ENCODE peak calls at places on chromosomes 13 and 19, in eight cellular contexts. U is dorsolateral prefrontal cortex, N is body of pancreas, L is right lobe of liver, V is uterus, M is Peyer's patch, P is A549, O is cardiac muscle cell. H is an unnamed sample.

GRCh38 chr19:18387395-18387794 is 1.4 kb downstream of the GDF15 start:
- DNase-seq in U (no peak), N (no peak), L (no peak), V (no peak), M (no peak), P (no peak), O (no peak), H (no peak)

GRCh38 chr13:22757530-22758120 is 423.2 kb upstream of the SGCG start:
- DNase-seq in U (no peak), N (no peak), L (no peak), V (no peak), M (no peak), P (peak), O (peak), H (no peak)

GRCh38 chr19:35248310-35249145 is at the start of gene LSR:
- DNase-seq in U (no peak), N (peak), L (peak), V (no peak), M (peak), P (peak), O (peak), H (no peak)

GRCh38 chr19:34253711-34254551 is 423 bp upstream of the GARRE1 start:
- DNase-seq in U (peak), N (no peak), L (peak), V (peak), M (peak), P (no peak), O (peak), H (peak)

GRCh38 chr19:29383696-29384095 is 142.1 kb upstream of the VSTM2B start:
- DNase-seq in U (peak), N (no peak), L (no peak), V (no peak), M (peak), P (no peak), O (no peak), H (peak)

GRCh38 chr19:743168-743687 is 7.7 kb upstream of the MISP start:
- DNase-seq in U (no peak), N (peak), L (no peak), V (no peak), M (peak), P (no peak), O (no peak), H (no peak)

GRCh38 chr19:6723108-6723618 is 2.7 kb upstream of the C3 start:
- DNase-seq in U (no peak), N (peak), L (peak), V (peak), M (no peak), P (peak), O (no peak), H (no peak)

GRCh38 chr13:97394542-97394941 is 39.4 kb upstream of the RAP2A start:
- DNase-seq in U (no peak), N (no peak), L (no peak), V (no peak), M (no peak), P (no peak), O (no peak), H (no peak)

GRCh38 chr19:7507884-7508283 is 8.0 kb upstream of the ZNF358 start:
- DNase-seq in U (peak), N (peak), L (peak), V (no peak), M (peak), P (peak), O (no peak), H (peak)

GRCh38 chr13:106352850-106353249 is 182.6 kb downstream of the EFNB2 start:
- DNase-seq in U (no peak), N (no peak), L (no peak), V (no peak), M (no peak), P (no peak), O (no peak), H (no peak)

GRCh38 chr13:24168392-24168750 is 7.9 kb downstream of the SPATA13 start:
- DNase-seq in U (no peak), N (no peak), L (no peak), V (no peak), M (no peak), P (no peak), O (no peak), H (no peak)

GRCh38 chr19:9848060-9848459 is 12.9 kb downstream of the PIN1 start:
- DNase-seq in U (peak), N (no peak), L (no peak), V (no peak), M (no peak), P (no peak), O (peak), H (no peak)

GRCh38 chr13:44300895-44301638 is 72.6 kb upstream of the SERP2 start:
- DNase-seq in U (no peak), N (peak), L (peak), V (peak), M (no peak), P (peak), O (peak), H (peak)

GRCh38 chr13:99605417-99606321 is 104.4 kb downstream of the TM9SF2 start:
- DNase-seq in U (no peak), N (peak), L (peak), V (peak), M (peak), P (peak), O (peak), H (no peak)

GRCh38 chr13:110503979-110504499 is 57.5 kb downstream of the RAB20 start:
- DNase-seq in U (no peak), N (no peak), L (no peak), V (no peak), M (peak), P (no peak), O (no peak), H (no peak)

GRCh38 chr19:3056454-3057016 is 5.8 kb downstream of the TLE5 start:
- DNase-seq in U (no peak), N (no peak), L (no peak), V (no peak), M (no peak), P (peak), O (no peak), H (no peak)

GRCh38 chr13:94308808-94309207 is 170.7 kb downstream of the DCT start:
- DNase-seq in U (no peak), N (no peak), L (no peak), V (no peak), M (no peak), P (no peak), O (no peak), H (no peak)

GRCh38 chr13:114237415-114238112 is 2.9 kb downstream of the CDC16 start:
- DNase-seq in U (no peak), N (no peak), L (no peak), V (no peak), M (no peak), P (no peak), O (no peak), H (no peak)

GRCh38 chr13:76965759-76966421 is 17.6 kb downstream of the ACOD1 start:
- DNase-seq in U (no peak), N (peak), L (peak), V (peak), M (peak), P (no peak), O (no peak), H (no peak)

GRCh38 chr13:82867284-82867683 is 1015.0 kb downstream of the SLITRK1 start:
- DNase-seq in U (no peak), N (no peak), L (no peak), V (no peak), M (no peak), P (no peak), O (no peak), H (no peak)

GRCh38 chr19:3396881-3397265 is 30.5 kb downstream of the NFIC start:
- DNase-seq in U (no peak), N (no peak), L (no peak), V (no peak), M (no peak), P (no peak), O (no peak), H (no peak)

GRCh38 chr19:15108145-15108844 is 1.1 kb downstream of the SYDE1 start:
- DNase-seq in U (no peak), N (no peak), L (no peak), V (no peak), M (no peak), P (no peak), O (no peak), H (no peak)

GRCh38 chr13:98041081-98041820 is 87.8 kb downstream of the IPO5 start:
- DNase-seq in U (no peak), N (no peak), L (no peak), V (no peak), M (no peak), P (no peak), O (no peak), H (no peak)

GRCh38 chr13:79225487-79226232 is 180.4 kb downstream of the RBM26 start:
- DNase-seq in U (no peak), N (no peak), L (no peak), V (no peak), M (no peak), P (peak), O (no peak), H (no peak)

GRCh38 chr13:58852076-58852475 is 1220.5 kb downstream of the PCDH17 start:
- DNase-seq in U (no peak), N (no peak), L (no peak), V (no peak), M (no peak), P (no peak), O (no peak), H (no peak)

GRCh38 chr19:51127755-51128154 is 3.0 kb downstream of the SIGLEC9 start:
- DNase-seq in U (no peak), N (no peak), L (no peak), V (no peak), M (peak), P (no peak), O (no peak), H (no peak)

GRCh38 chr19:10061717-10062310 is 24.3 kb upstream of the SHFL start:
- DNase-seq in U (no peak), N (no peak), L (no peak), V (no peak), M (no peak), P (no peak), O (peak), H (no peak)

GRCh38 chr13:106573855-106574254 is 5.9 kb upstream of the ARGLU1 start:
- DNase-seq in U (no peak), N (no peak), L (no peak), V (peak), M (no peak), P (no peak), O (no peak), H (no peak)

GRCh38 chr13:93304868-93305613 is 78.4 kb downstream of the GPC6 start:
- DNase-seq in U (no peak), N (no peak), L (no peak), V (no peak), M (no peak), P (no peak), O (no peak), H (no peak)

GRCh38 chr19:54541712-54542111 is 31.9 kb upstream of the LILRA2 start:
- DNase-seq in U (no peak), N (no peak), L (no peak), V (no peak), M (no peak), P (no peak), O (no peak), H (no peak)

GRCh38 chr13:73938375-73939070 is 195.7 kb downstream of the KLF12 start:
- DNase-seq in U (no peak), N (no peak), L (no peak), V (no peak), M (no peak), P (peak), O (no peak), H (no peak)

GRCh38 chr19:40633207-40633606 is 32.0 kb downstream of the LTBP4 start:
- DNase-seq in U (no peak), N (no peak), L (no peak), V (no peak), M (no peak), P (no peak), O (no peak), H (no peak)

GRCh38 chr13:31204592-31204991 is 4.8 kb downstream of the B3GLCT start:
- DNase-seq in U (no peak), N (no peak), L (no peak), V (peak), M (no peak), P (peak), O (no peak), H (no peak)

GRCh38 chr13:49400755-49401659 is 42.9 kb downstream of the CAB39L start:
- DNase-seq in U (no peak), N (peak), L (no peak), V (peak), M (no peak), P (no peak), O (peak), H (no peak)

GRCh38 chr19:58558623-58559274 is 338 bp upstream of the UBE2M start:
- DNase-seq in U (peak), N (peak), L (peak), V (peak), M (peak), P (peak), O (peak), H (peak)

GRCh38 chr13:97448503-97449251 is 14.7 kb downstream of the RAP2A start:
- DNase-seq in U (no peak), N (no peak), L (no peak), V (no peak), M (no peak), P (no peak), O (no peak), H (no peak)

GRCh38 chr13:21011378-21011777 is 50.0 kb downstream of the LATS2 start:
- DNase-seq in U (no peak), N (no peak), L (no peak), V (no peak), M (no peak), P (no peak), O (no peak), H (no peak)

DNA sequence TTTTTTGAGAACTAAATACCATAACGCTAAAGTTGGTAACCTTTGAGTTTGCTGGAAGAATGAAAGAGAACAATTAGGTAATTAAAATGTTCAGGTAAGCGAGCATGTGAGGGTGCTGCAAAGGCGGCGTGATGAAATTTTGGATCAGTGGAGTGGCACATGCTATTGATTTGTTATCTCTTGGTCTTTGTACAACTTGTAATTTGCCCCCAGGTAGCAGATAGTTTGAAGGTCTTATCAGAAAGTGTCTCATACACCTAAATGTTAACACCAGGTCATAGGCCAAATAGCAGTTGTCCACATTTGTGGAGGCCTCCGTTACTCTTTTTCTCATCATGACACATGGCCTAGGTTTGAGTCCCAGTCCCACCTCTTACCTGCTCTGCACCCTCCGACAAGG is 14.9 kb downstream of the ARHGAP35 start:
- DNase-seq in U (no peak), N (no peak), L (no peak), V (no peak), M (no peak), P (no peak), O (no peak), H (no peak)
- H3K27ac ChIP-seq in U (no peak), N (no peak), L (peak), V (no peak), M (no peak), P (no peak), O (peak), H (no peak)

GRCh38 chr13:47594833-47595232 is 406.2 kb downstream of the SUCLA2 start:
- DNase-seq in U (no peak), N (no peak), L (no peak), V (no peak), M (no peak), P (peak), O (no peak), H (no peak)
- TF ChIP-seq CTCF in U (no peak), N (no peak), L (no peak), V (no peak), M (no peak), P (no peak), O (no peak), H (no peak)

GRCh38 chr13:40484101-40484800 is 182.2 kb downstream of the FOXO1 start:
- DNase-seq in U (no peak), N (no peak), L (no peak), V (no peak), M (no peak), P (no peak), O (no peak), H (no peak)
- H3K4me3 ChIP-seq in U (no peak), N (no peak), L (no peak), V (no peak), M (no peak), P (no peak), O (no peak), H (no peak)

GRCh38 chr19:52297601-52298358 is 811 bp downstream of the ZNF480 start:
- DNase-seq in U (no peak), N (no peak), L (no peak), V (no peak), M (no peak), P (no peak), O (peak), H (no peak)
- H3K27ac ChIP-seq in U (peak), N (peak), L (peak), V (peak), M (peak), P (peak), O (peak), H (peak)

GRCh38 chr13:113096052-113096744 is 9.4 kb upstream of the F7 start:
- DNase-seq in U (no peak), N (no peak), L (no peak), V (no peak), M (no peak), P (no peak), O (no peak), H (no peak)

GRCh38 chr13:113094410-113094800 is 11.2 kb upstream of the F7 start:
- DNase-seq in U (no peak), N (no peak), L (no peak), V (no peak), M (no peak), P (no peak), O (no peak), H (no peak)

GRCh38 chr13:113096745-113097305 is 8.8 kb upstream of the F7 start:
- DNase-seq in U (no peak), N (no peak), L (no peak), V (no peak), M (no peak), P (no peak), O (no peak), H (no peak)

GRCh38 chr13:113093580-113094409 is 11.8 kb upstream of the F7 start:
- DNase-seq in U (peak), N (no peak), L (no peak), V (no peak), M (no peak), P (no peak), O (no peak), H (no peak)

GRCh38 chr13:113095146-113096051 is 10.2 kb upstream of the F7 start:
- DNase-seq in U (no peak), N (no peak), L (peak), V (no peak), M (no peak), P (no peak), O (no peak), H (no peak)
- TF ChIP-seq CTCF in U (no peak), N (no peak), L (no peak), V (no peak), M (no peak), P (no peak), O (no peak), H (no peak)

GRCh38 chr19:49932041-49932451 is 2.7 kb upstream of the NUP62 start:
- DNase-seq in U (no peak), N (no peak), L (no peak), V (no peak), M (no peak), P (no peak), O (no peak), H (no peak)
- H3K4me3 ChIP-seq in U (no peak), N (no peak), L (peak), V (no peak), M (no peak), P (no peak), O (no peak), H (no peak)

GRCh38 chr19:38701455-38702063 is 42.7 kb downstream of the CAPN12 start:
- DNase-seq in U (no peak), N (peak), L (peak), V (no peak), M (peak), P (no peak), O (no peak), H (no peak)
- H3K27ac ChIP-seq in U (peak), N (peak), L (peak), V (peak), M (peak), P (peak), O (peak), H (peak)

GRCh38 chr19:5695649-5696195 is 5.6 kb downstream of the RPL36 start:
- DNase-seq in U (no peak), N (no peak), L (no peak), V (no peak), M (no peak), P (no peak), O (no peak), H (peak)
- TF ChIP-seq CTCF in U (no peak), N (no peak), L (no peak), V (no peak), M (no peak), P (no peak), O (no peak), H (no peak)

DNA sequence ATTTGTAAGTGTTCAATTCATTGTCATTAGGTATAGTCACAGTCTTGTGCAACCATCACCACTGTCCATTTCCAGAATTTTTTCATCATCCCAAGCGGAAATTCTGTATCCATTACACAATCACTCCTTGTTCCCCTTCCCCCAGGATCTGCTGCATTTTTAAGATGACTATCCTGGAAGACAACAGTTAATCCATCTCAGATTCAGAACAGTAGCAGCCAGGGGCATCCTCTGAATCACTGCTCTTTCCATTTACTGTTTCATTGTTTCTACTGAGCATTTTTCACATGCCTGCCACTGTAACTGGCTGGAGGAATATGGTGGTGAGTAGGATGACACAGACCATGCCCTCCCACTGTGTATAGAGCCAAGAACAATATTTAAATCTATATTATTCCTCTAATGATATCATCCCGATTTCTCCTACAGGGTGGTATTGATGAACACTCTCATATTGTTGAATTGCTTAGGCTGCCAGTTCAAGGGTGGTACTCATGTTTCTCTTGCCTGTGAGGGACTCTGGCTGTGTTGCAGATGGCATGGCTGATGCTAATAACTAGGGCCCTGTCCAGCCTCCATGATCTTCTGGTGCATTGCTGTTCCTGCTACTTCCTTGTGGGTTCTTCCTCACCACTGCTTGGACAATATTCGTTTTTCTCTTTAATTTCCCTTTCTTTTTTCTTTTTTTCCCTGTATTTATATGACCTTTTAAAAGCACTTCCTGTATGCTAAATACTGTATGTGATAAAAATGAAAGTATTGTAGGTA is 59.0 kb downstream of the WDFY2 start:
- DNase-seq in U (no peak), N (no peak), L (no peak), V (no peak), M (no peak), P (peak), O (no peak), H (no peak)
- H3K4me3 ChIP-seq in U (no peak), N (no peak), L (no peak), V (no peak), M (no peak), P (no peak), O (no peak), H (no peak)

GRCh38 chr13:28719656-28720055 is 886 bp upstream of the SLC46A3 start:
- DNase-seq in U (no peak), N (no peak), L (no peak), V (no peak), M (no peak), P (no peak), O (no peak), H (no peak)

GRCh38 chr13:28719227-28719562 is 425 bp upstream of the SLC46A3 start:
- DNase-seq in U (no peak), N (no peak), L (no peak), V (no peak), M (no peak), P (no peak), O (no peak), H (no peak)

GRCh38 chr13:28717170-28717569 is 1.6 kb downstream of the SLC46A3 start:
- DNase-seq in U (no peak), N (no peak), L (no peak), V (no peak), M (no peak), P (no peak), O (no peak), H (no peak)

GRCh38 chr13:28718186-28718537 is 608 bp downstream of the SLC46A3 start:
- DNase-seq in U (no peak), N (no peak), L (no peak), V (no peak), M (no peak), P (no peak), O (no peak), H (no peak)

GRCh38 chr13:28718538-28719226 is at the start of gene SLC46A3:
- DNase-seq in U (peak), N (peak), L (peak), V (peak), M (peak), P (peak), O (peak), H (peak)
- H3K27ac ChIP-seq in U (peak), N (peak), L (peak), V (peak), M (peak), P (peak), O (peak), H (peak)

H was measured in coronary artery.